ENCODE peak calls at places on chromosomes 6 and 20, in six cellular contexts. I is Panc1, Y is MM.1S, O is H1, E is AG09309, C is tibial artery. A is an unnamed sample.

GRCh38 chr6:158032354-158032733 is 50.7 kb downstream of the SYNJ2 start:
- DNase-seq in I (no peak), Y (no peak), O (no peak), E (no peak), C (peak; percentile 48), A (no peak)

GRCh38 chr20:32150291-32150848 is 40.9 kb downstream of the TM9SF4 start:
- DNase-seq in I (no peak), Y (no peak), O (no peak), E (no peak), C (no peak), A (no peak)

GRCh38 chr6:13383280-13384163 is 55.2 kb upstream of the TBC1D7 start:
- DNase-seq in I (no peak), Y (peak; percentile 91), O (no peak), E (no peak), C (no peak), A (peak; percentile 43)

GRCh38 chr6:91659881-91660280 is 1073.0 kb upstream of the MAP3K7 start:
- DNase-seq in I (no peak), Y (no peak), O (no peak), E (no peak), C (no peak), A (no peak)

GRCh38 chr6:115838763-115839401 is 221.8 kb downstream of the FRK start:
- DNase-seq in I (peak; percentile 33), Y (peak; percentile 14), O (peak; percentile 7), E (no peak), C (no peak), A (peak; percentile 16)

GRCh38 chr20:50380697-50381040 is 129.5 kb upstream of the PTPN1 start:
- DNase-seq in I (peak; percentile 28), Y (no peak), O (no peak), E (no peak), C (no peak), A (peak; percentile 56)

GRCh38 chr20:44910690-44911262 is 916 bp downstream of the PABPC1L start:
- DNase-seq in I (no peak), Y (no peak), O (no peak), E (no peak), C (no peak), A (no peak)

GRCh38 chr6:118668761-118669411 is 17.5 kb upstream of the CEP85L start:
- DNase-seq in I (no peak), Y (no peak), O (no peak), E (peak; percentile 25), C (no peak), A (peak; percentile 68)

GRCh38 chr6:47149554-47149953 is 107.4 kb upstream of the ADGRF1 start:
- DNase-seq in I (no peak), Y (no peak), O (no peak), E (no peak), C (no peak), A (no peak)

GRCh38 chr6:21594427-21595264 is 1.1 kb downstream of the SOX4 start:
- DNase-seq in I (no peak), Y (peak; percentile 43), O (no peak), E (no peak), C (peak; percentile 77), A (peak; percentile 63)

GRCh38 chr6:148263961-148264360 is 78.7 kb upstream of the SASH1 start:
- DNase-seq in I (no peak), Y (no peak), O (no peak), E (no peak), C (no peak), A (no peak)

GRCh38 chr20:58169441-58169840 is 59.0 kb downstream of the ANKRD60 start:
- DNase-seq in I (no peak), Y (no peak), O (no peak), E (peak; percentile 75), C (no peak), A (peak; percentile 79)

GRCh38 chr20:46695888-46696287 is 6.6 kb upstream of the TP53RK start:
- DNase-seq in I (no peak), Y (peak; percentile 64), O (no peak), E (peak; percentile 78), C (no peak), A (peak; percentile 91)

GRCh38 chr6:14781707-14782306 is 464.1 kb upstream of the JARID2 start:
- DNase-seq in I (no peak), Y (no peak), O (no peak), E (no peak), C (no peak), A (no peak)

GRCh38 chr6:113873043-113873667 is 16.0 kb downstream of the MARCKS start:
- DNase-seq in I (no peak), Y (peak; percentile 85), O (no peak), E (no peak), C (peak; percentile 68), A (no peak)

GRCh38 chr20:61797200-61797599 is 268.5 kb downstream of the TAF4 start:
- DNase-seq in I (no peak), Y (no peak), O (no peak), E (no peak), C (no peak), A (no peak)

GRCh38 chr6:156998824-156999330 is 221.7 kb downstream of the ARID1B start:
- DNase-seq in I (no peak), Y (no peak), O (no peak), E (no peak), C (no peak), A (no peak)

GRCh38 chr6:15495375-15495901 is 167.4 kb downstream of the DTNBP1 start:
- DNase-seq in I (no peak), Y (no peak), O (no peak), E (no peak), C (peak; percentile 69), A (peak; percentile 73)

GRCh38 chr6:158475344-158476302 is 84.3 kb upstream of the TMEM181 start:
- DNase-seq in I (peak; percentile 28), Y (no peak), O (no peak), E (peak; percentile 64), C (no peak), A (peak; percentile 75)

DNA sequence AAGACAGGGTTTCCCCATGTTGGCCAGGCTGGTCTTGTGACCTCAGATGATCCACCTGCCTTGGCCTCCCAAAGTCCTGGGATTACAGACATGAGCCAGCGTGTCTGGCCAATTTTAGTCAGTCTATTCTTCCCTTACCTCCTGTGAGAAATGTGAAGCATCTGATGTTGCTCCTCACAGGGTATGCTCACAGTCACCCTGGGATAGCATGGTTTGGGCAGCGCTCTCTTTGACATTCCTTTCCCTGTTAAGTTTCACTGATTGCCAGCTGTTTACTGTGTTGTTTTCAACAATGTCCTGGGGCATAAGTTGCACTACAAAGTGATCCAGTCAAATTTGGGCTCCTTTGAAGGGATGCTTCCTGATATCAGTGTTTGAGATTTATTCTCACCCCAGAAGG is 13.1 kb downstream of the CDC5L start:
- DNase-seq in I (no peak), Y (no peak), O (no peak), E (no peak), C (no peak), A (no peak)
- H3K4me3 ChIP-seq in I (no peak overlapping the region), Y (no peak overlapping the region), O (no peak overlapping the region), E (no peak overlapping the region), C (no peak overlapping the region), A (no peak overlapping the region)

DNA sequence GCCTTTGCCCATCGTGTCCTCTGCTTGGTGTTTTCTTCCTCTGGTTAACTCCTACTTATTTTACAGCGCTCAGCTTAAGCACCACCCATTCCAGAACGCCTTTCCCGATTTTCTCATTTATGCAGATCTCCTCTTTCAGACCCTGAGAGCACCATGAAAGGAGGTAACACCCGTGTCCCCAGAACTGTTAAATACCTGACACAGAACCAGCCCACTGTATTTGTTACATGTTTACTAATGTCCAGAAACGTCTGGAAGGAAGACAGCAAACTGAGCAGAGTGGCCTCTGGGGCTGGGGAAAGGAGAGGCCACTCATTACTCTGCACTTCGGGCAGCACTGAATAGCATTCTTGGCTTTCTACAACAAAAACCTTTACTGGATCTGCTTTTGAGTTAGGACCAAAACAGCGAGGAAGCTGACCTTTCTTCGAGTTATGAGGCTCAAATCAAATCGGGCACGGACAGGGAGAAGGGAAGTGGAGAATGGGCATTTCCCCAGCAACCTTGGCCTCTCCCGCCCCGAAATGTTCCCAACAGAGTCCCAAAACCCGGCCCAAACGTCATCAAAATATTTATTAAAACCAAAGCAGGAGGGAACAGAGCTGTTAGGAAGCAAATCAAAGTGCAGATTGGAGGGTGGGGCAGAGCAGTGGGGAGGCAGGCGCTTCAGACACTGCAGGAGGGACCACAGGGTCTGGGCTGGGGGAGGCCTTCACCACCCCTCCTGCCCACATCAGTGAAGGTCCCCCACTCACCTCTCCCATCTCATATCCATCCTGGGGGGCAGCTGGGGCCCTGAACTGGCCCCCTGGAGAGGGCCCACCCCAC is 1.1 kb upstream of the NECAB3 start:
- DNase-seq in I (no peak), Y (no peak), O (no peak), E (no peak), C (peak; percentile 93), A (no peak)
- H3K4me3 ChIP-seq in I (peak overlapping the region; percentile 74), Y (peak overlapping the region; percentile 53), O (peak overlapping the region; percentile 70), E (peak overlapping the region; percentile 53), C (peak overlapping the region; percentile 72), A (peak overlapping the region; percentile 67)

DNA sequence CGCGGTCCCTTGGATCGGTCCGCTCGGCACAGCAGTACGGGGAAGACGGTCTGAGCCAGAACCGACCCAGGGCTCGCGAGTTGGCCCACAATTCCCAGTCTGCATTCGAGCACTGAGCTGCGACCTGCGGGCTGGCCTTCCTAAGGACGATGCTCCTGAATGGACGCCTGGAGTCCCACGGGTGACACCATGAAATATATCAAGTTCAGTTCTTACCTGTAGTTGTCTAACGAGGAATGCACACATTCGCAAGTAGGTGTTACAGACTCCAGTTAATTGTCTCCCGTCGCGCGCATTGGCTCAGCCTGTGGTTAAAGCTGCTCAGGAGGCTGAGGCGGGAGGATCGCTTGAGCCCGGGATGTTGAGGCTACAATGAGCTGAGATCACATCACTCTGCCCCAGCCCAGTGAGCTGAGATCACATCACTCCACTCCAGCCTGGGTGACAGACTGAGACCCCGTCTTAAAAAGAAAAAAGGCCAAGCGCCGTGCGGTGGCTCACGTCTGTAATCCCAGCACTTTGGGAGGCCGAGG is 802 bp downstream of the PEX7 start:
- DNase-seq in I (no peak), Y (no peak), O (no peak), E (no peak), C (no peak), A (no peak)
- H3K4me3 ChIP-seq in I (peak overlapping the region; percentile 74), Y (peak overlapping the region; percentile 65), O (peak overlapping the region; percentile 58), E (peak overlapping the region; percentile 76), C (peak overlapping the region; percentile 86), A (peak overlapping the region; percentile 79)

GRCh38 chr6:63598001-63598250 is 25.6 kb downstream of the LOC128125822 start:
- DNase-seq in I (no peak), Y (no peak), O (no peak), E (no peak), C (no peak), A (no peak)
- H3K4me3 ChIP-seq in I (peak overlapping the region; percentile 51), Y (peak overlapping the region; percentile 70), O (peak overlapping the region; percentile 56), E (peak overlapping the region; percentile 52), C (peak overlapping the region; percentile 52), A (peak overlapping the region; percentile 71)

GRCh38 chr6:30508890-30509736 is 19.8 kb downstream of the HLA-E start:
- DNase-seq in I (no peak), Y (peak; percentile 84), O (no peak), E (no peak), C (no peak), A (peak; percentile 42)
- H3K4me3 ChIP-seq in I (no peak overlapping the region), Y (peak overlapping the region; percentile 46), O (no peak overlapping the region), E (no peak overlapping the region), C (no peak overlapping the region), A (no peak overlapping the region)

DNA sequence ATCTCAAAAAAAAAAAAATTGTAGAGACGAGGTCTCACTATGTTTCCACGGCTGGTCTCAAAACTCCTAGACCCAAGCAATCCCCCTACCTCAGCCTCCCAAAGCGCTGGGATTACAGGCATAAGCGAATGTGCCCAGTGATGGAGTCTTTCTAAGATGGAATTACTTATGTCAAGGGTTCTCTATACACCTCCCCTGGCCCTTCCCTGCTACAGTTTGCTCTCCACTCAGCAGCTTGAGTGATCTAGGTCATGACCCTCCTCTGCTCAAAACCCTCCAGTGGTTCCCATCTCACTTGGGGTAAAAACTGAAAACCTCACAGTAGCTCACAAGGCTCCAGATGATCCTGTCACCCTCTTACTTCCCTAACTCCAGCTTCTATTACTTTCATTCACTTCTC is 1.8 kb upstream of the DNPH1 start:
- DNase-seq in I (no peak), Y (no peak), O (no peak), E (no peak), C (no peak), A (no peak)
- H3K4me3 ChIP-seq in I (no peak overlapping the region), Y (no peak overlapping the region), O (no peak overlapping the region), E (no peak overlapping the region), C (no peak overlapping the region), A (no peak overlapping the region)